ENCODE peak calls at places on chromosomes 12 and 14, in eight cellular contexts. One of them, this sample, is unnamed.

GRCh38 chr12:68405292-68405900 is 73.2 kb upstream of the MDM1 start:
- DNase-seq in esophagus squamous epithelium: no peak
- DNase-seq in H9: no peak
- DNase-seq in mammary epithelial cell: no peak
- DNase-seq in Panc1: no peak
- DNase-seq in lower lobe of right lung: no peak
- DNase-seq in testis: no peak
- DNase-seq in body of pancreas: no peak
- DNase-seq in this sample: no peak

GRCh38 chr12:89566615-89567014 is 40.8 kb upstream of the POC1B start:
- DNase-seq in esophagus squamous epithelium: no peak
- DNase-seq in H9: no peak
- DNase-seq in mammary epithelial cell: peak; percentile 95
- DNase-seq in Panc1: no peak
- DNase-seq in lower lobe of right lung: no peak
- DNase-seq in testis: no peak
- DNase-seq in body of pancreas: no peak
- DNase-seq in this sample: peak; percentile 43

GRCh38 chr12:3135522-3136461 is 58.6 kb downstream of the TSPAN9 start:
- DNase-seq in esophagus squamous epithelium: no peak
- DNase-seq in H9: peak; percentile 85
- DNase-seq in mammary epithelial cell: peak; percentile 51
- DNase-seq in Panc1: peak; percentile 46
- DNase-seq in lower lobe of right lung: no peak
- DNase-seq in testis: peak; percentile 65
- DNase-seq in body of pancreas: peak; percentile 46
- DNase-seq in this sample: peak; percentile 61

GRCh38 chr14:99537399-99537798 is 56.2 kb downstream of the CCNK start:
- DNase-seq in esophagus squamous epithelium: no peak
- DNase-seq in H9: no peak
- DNase-seq in mammary epithelial cell: peak; percentile 70
- DNase-seq in Panc1: no peak
- DNase-seq in lower lobe of right lung: no peak
- DNase-seq in testis: no peak
- DNase-seq in body of pancreas: peak; percentile 53
- DNase-seq in this sample: peak; percentile 63

GRCh38 chr12:66044731-66045130 is 85.8 kb downstream of the LLPH start:
- DNase-seq in esophagus squamous epithelium: no peak
- DNase-seq in H9: no peak
- DNase-seq in mammary epithelial cell: peak; percentile 38
- DNase-seq in Panc1: no peak
- DNase-seq in lower lobe of right lung: no peak
- DNase-seq in testis: no peak
- DNase-seq in body of pancreas: no peak
- DNase-seq in this sample: peak; percentile 73

GRCh38 chr14:56490379-56490778 is 89.2 kb upstream of the TMEM260 start:
- DNase-seq in esophagus squamous epithelium: no peak
- DNase-seq in H9: no peak
- DNase-seq in mammary epithelial cell: peak; percentile 9
- DNase-seq in Panc1: no peak
- DNase-seq in lower lobe of right lung: no peak
- DNase-seq in testis: no peak
- DNase-seq in body of pancreas: no peak
- DNase-seq in this sample: no peak

GRCh38 chr14:102464006-102464405 is 45.6 kb downstream of the ANKRD9 start:
- DNase-seq in esophagus squamous epithelium: no peak
- DNase-seq in H9: no peak
- DNase-seq in mammary epithelial cell: no peak
- DNase-seq in Panc1: no peak
- DNase-seq in lower lobe of right lung: no peak
- DNase-seq in testis: no peak
- DNase-seq in body of pancreas: no peak
- DNase-seq in this sample: no peak

GRCh38 chr12:102093319-102093718 is 26.6 kb downstream of the NUP37 start:
- DNase-seq in esophagus squamous epithelium: no peak
- DNase-seq in H9: no peak
- DNase-seq in mammary epithelial cell: no peak
- DNase-seq in Panc1: no peak
- DNase-seq in lower lobe of right lung: no peak
- DNase-seq in testis: no peak
- DNase-seq in body of pancreas: no peak
- DNase-seq in this sample: no peak

GRCh38 chr12:57965766-57966165 is 24.4 kb downstream of the ATP23 start:
- DNase-seq in esophagus squamous epithelium: no peak
- DNase-seq in H9: no peak
- DNase-seq in mammary epithelial cell: no peak
- DNase-seq in Panc1: no peak
- DNase-seq in lower lobe of right lung: no peak
- DNase-seq in testis: no peak
- DNase-seq in body of pancreas: no peak
- DNase-seq in this sample: no peak

GRCh38 chr12:110253176-110253575 is 27.9 kb upstream of the ATP2A2 start:
- DNase-seq in esophagus squamous epithelium: no peak
- DNase-seq in H9: peak; percentile 26
- DNase-seq in mammary epithelial cell: no peak
- DNase-seq in Panc1: no peak
- DNase-seq in lower lobe of right lung: peak; percentile 61
- DNase-seq in testis: peak; percentile 72
- DNase-seq in body of pancreas: peak; percentile 57
- DNase-seq in this sample: peak; percentile 59

GRCh38 chr12:72271401-72271740 is 799 bp upstream of the TRHDE start:
- DNase-seq in esophagus squamous epithelium: no peak
- DNase-seq in H9: no peak
- DNase-seq in mammary epithelial cell: no peak
- DNase-seq in Panc1: no peak
- DNase-seq in lower lobe of right lung: no peak
- DNase-seq in testis: peak; percentile 69
- DNase-seq in body of pancreas: peak; percentile 78
- DNase-seq in this sample: peak; percentile 43

GRCh38 chr14:77691259-77691658 is 16.6 kb downstream of the ALKBH1 start:
- DNase-seq in esophagus squamous epithelium: no peak
- DNase-seq in H9: no peak
- DNase-seq in mammary epithelial cell: peak; percentile 3
- DNase-seq in Panc1: no peak
- DNase-seq in lower lobe of right lung: no peak
- DNase-seq in testis: no peak
- DNase-seq in body of pancreas: peak; percentile 47
- DNase-seq in this sample: no peak

GRCh38 chr14:90645842-90646443 is 170.3 kb downstream of the TTC7B start:
- DNase-seq in esophagus squamous epithelium: no peak
- DNase-seq in H9: peak; percentile 91
- DNase-seq in mammary epithelial cell: peak; percentile 75
- DNase-seq in Panc1: no peak
- DNase-seq in lower lobe of right lung: no peak
- DNase-seq in testis: no peak
- DNase-seq in body of pancreas: peak; percentile 38
- DNase-seq in this sample: peak; percentile 23

GRCh38 chr14:32408018-32408417 is 78.9 kb downstream of the AKAP6 start:
- DNase-seq in esophagus squamous epithelium: no peak
- DNase-seq in H9: no peak
- DNase-seq in mammary epithelial cell: no peak
- DNase-seq in Panc1: no peak
- DNase-seq in lower lobe of right lung: no peak
- DNase-seq in testis: peak; percentile 76
- DNase-seq in body of pancreas: no peak
- DNase-seq in this sample: no peak

GRCh38 chr14:32407170-32407569 is 78.1 kb downstream of the AKAP6 start:
- DNase-seq in esophagus squamous epithelium: no peak
- DNase-seq in H9: no peak
- DNase-seq in mammary epithelial cell: no peak
- DNase-seq in Panc1: no peak
- DNase-seq in lower lobe of right lung: no peak
- DNase-seq in testis: no peak
- DNase-seq in body of pancreas: no peak
- DNase-seq in this sample: no peak

GRCh38 chr14:32403688-32404087 is 74.6 kb downstream of the AKAP6 start:
- DNase-seq in esophagus squamous epithelium: no peak
- DNase-seq in H9: no peak
- DNase-seq in mammary epithelial cell: peak; percentile 21
- DNase-seq in Panc1: no peak
- DNase-seq in lower lobe of right lung: no peak
- DNase-seq in testis: no peak
- DNase-seq in body of pancreas: no peak
- DNase-seq in this sample: peak; percentile 35

GRCh38 chr14:32404784-32405573 is 75.9 kb downstream of the AKAP6 start:
- DNase-seq in esophagus squamous epithelium: no peak
- DNase-seq in H9: no peak
- DNase-seq in mammary epithelial cell: no peak
- DNase-seq in Panc1: no peak
- DNase-seq in lower lobe of right lung: no peak
- DNase-seq in testis: no peak
- DNase-seq in body of pancreas: no peak
- DNase-seq in this sample: no peak

DNA sequence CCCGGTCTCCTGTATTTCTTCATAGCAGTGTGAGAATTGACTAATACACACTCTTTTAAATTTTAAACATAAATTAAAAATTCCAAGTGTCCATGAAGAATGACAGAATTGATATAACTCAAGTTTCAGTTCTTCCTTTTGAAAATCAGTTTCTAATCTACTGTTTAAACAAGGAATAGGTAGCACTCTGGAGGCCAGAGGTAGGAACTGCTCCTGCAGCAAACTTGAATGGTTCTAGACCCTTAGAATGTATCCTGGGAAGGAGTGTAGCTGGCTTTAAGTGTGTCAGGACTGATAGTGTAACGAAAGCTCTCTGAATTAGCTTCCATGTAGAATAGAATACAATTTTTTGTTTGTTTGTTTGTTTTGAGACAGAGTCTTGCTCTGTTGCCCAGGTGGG is 76.8 kb downstream of the AKAP6 start:
- DNase-seq in esophagus squamous epithelium: no peak
- DNase-seq in H9: no peak
- DNase-seq in mammary epithelial cell: no peak
- DNase-seq in Panc1: no peak
- DNase-seq in lower lobe of right lung: no peak
- DNase-seq in testis: no peak
- DNase-seq in body of pancreas: no peak
- DNase-seq in this sample: no peak
- TF ChIP-seq CTCF in esophagus squamous epithelium: no peak
- TF ChIP-seq CTCF in H9: peak; percentile 33
- TF ChIP-seq CTCF in mammary epithelial cell: no peak
- TF ChIP-seq CTCF in Panc1: no peak
- TF ChIP-seq CTCF in lower lobe of right lung: no peak
- TF ChIP-seq CTCF in testis: no peak
- TF ChIP-seq CTCF in body of pancreas: no peak
- TF ChIP-seq CTCF in this sample: peak; percentile 13

GRCh38 chr12:50127546-50127945 is 15.5 kb downstream of the COX14 start:
- DNase-seq in esophagus squamous epithelium: no peak
- DNase-seq in H9: no peak
- DNase-seq in mammary epithelial cell: peak; percentile 9
- DNase-seq in Panc1: no peak
- DNase-seq in lower lobe of right lung: no peak
- DNase-seq in testis: no peak
- DNase-seq in body of pancreas: no peak
- DNase-seq in this sample: no peak

GRCh38 chr12:50129297-50129696 is 17.3 kb downstream of the COX14 start:
- DNase-seq in esophagus squamous epithelium: no peak
- DNase-seq in H9: no peak
- DNase-seq in mammary epithelial cell: no peak
- DNase-seq in Panc1: no peak
- DNase-seq in lower lobe of right lung: no peak
- DNase-seq in testis: no peak
- DNase-seq in body of pancreas: no peak
- DNase-seq in this sample: no peak

GRCh38 chr12:50132505-50133135 is 20.6 kb downstream of the COX14 start:
- DNase-seq in esophagus squamous epithelium: no peak
- DNase-seq in H9: no peak
- DNase-seq in mammary epithelial cell: peak; percentile 29
- DNase-seq in Panc1: no peak
- DNase-seq in lower lobe of right lung: no peak
- DNase-seq in testis: no peak
- DNase-seq in body of pancreas: no peak
- DNase-seq in this sample: no peak
- H3K27ac ChIP-seq in esophagus squamous epithelium: no peak overlapping the region
- H3K27ac ChIP-seq in H9: no peak overlapping the region
- H3K27ac ChIP-seq in mammary epithelial cell: no peak overlapping the region
- H3K27ac ChIP-seq in Panc1: no peak overlapping the region
- H3K27ac ChIP-seq in lower lobe of right lung: no peak overlapping the region
- H3K27ac ChIP-seq in testis: no peak overlapping the region
- H3K27ac ChIP-seq in body of pancreas: no peak overlapping the region
- H3K27ac ChIP-seq in this sample: no peak overlapping the region

GRCh38 chr12:48423200-48423599 is 49.2 kb upstream of the ANP32D start:
- DNase-seq in esophagus squamous epithelium: no peak
- DNase-seq in H9: no peak
- DNase-seq in mammary epithelial cell: no peak
- DNase-seq in Panc1: no peak
- DNase-seq in lower lobe of right lung: no peak
- DNase-seq in testis: no peak
- DNase-seq in body of pancreas: no peak
- DNase-seq in this sample: no peak
- H3K27me3 ChIP-seq in esophagus squamous epithelium: no peaks in the 10 kb centered on the region
- H3K27me3 ChIP-seq in H9: peaks cover under 1% of the 10 kb centered on the region
- H3K27me3 ChIP-seq in mammary epithelial cell: peaks cover 6% of the 10 kb centered on the region
- H3K27me3 ChIP-seq in Panc1: peaks cover 7% of the 10 kb centered on the region
- H3K27me3 ChIP-seq in lower lobe of right lung: no peaks in the 10 kb centered on the region
- H3K27me3 ChIP-seq in testis: no peaks in the 10 kb centered on the region
- H3K27me3 ChIP-seq in body of pancreas: no peaks in the 10 kb centered on the region
- H3K27me3 ChIP-seq in this sample: no peaks in the 10 kb centered on the region

GRCh38 chr12:41515953-41516352 is 327.8 kb downstream of the PDZRN4 start:
- DNase-seq in esophagus squamous epithelium: no peak
- DNase-seq in H9: no peak
- DNase-seq in mammary epithelial cell: no peak
- DNase-seq in Panc1: no peak
- DNase-seq in lower lobe of right lung: no peak
- DNase-seq in testis: no peak
- DNase-seq in body of pancreas: no peak
- DNase-seq in this sample: no peak

GRCh38 chr12:41512531-41512930 is 324.4 kb downstream of the PDZRN4 start:
- DNase-seq in esophagus squamous epithelium: no peak
- DNase-seq in H9: no peak
- DNase-seq in mammary epithelial cell: no peak
- DNase-seq in Panc1: no peak
- DNase-seq in lower lobe of right lung: peak; percentile 41
- DNase-seq in testis: no peak
- DNase-seq in body of pancreas: no peak
- DNase-seq in this sample: no peak

GRCh38 chr12:41514050-41514449 is 325.9 kb downstream of the PDZRN4 start:
- DNase-seq in esophagus squamous epithelium: no peak
- DNase-seq in H9: no peak
- DNase-seq in mammary epithelial cell: no peak
- DNase-seq in Panc1: no peak
- DNase-seq in lower lobe of right lung: no peak
- DNase-seq in testis: no peak
- DNase-seq in body of pancreas: no peak
- DNase-seq in this sample: no peak

GRCh38 chr12:41511247-41511646 is 323.1 kb downstream of the PDZRN4 start:
- DNase-seq in esophagus squamous epithelium: no peak
- DNase-seq in H9: no peak
- DNase-seq in mammary epithelial cell: no peak
- DNase-seq in Panc1: no peak
- DNase-seq in lower lobe of right lung: no peak
- DNase-seq in testis: no peak
- DNase-seq in body of pancreas: no peak
- DNase-seq in this sample: no peak

DNA sequence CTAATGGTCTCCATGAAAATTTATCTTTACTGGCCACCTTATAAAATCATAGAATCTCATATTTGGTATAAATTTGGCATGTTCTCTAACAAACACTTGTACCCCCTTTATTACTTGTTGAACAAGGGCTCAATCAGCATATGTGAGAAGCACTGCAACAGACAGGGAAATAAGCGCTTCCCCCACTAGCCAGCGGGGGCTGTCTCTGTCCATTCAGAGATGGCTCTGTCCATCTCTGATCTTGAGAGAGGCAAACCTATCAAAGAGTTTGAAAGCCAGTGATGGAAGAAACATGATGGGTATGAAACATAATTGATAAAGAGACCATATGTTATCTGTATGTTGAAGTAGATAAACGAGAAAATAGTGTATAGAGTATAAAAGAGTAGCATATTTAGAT is 326.8 kb downstream of the PDZRN4 start:
- DNase-seq in esophagus squamous epithelium: no peak
- DNase-seq in H9: no peak
- DNase-seq in mammary epithelial cell: no peak
- DNase-seq in Panc1: no peak
- DNase-seq in lower lobe of right lung: no peak
- DNase-seq in testis: no peak
- DNase-seq in body of pancreas: no peak
- DNase-seq in this sample: no peak
- TF ChIP-seq CTCF in esophagus squamous epithelium: no peak
- TF ChIP-seq CTCF in H9: peak; percentile 60
- TF ChIP-seq CTCF in mammary epithelial cell: no peak
- TF ChIP-seq CTCF in Panc1: peak; percentile 17
- TF ChIP-seq CTCF in lower lobe of right lung: no peak
- TF ChIP-seq CTCF in testis: no peak
- TF ChIP-seq CTCF in body of pancreas: no peak
- TF ChIP-seq CTCF in this sample: peak; percentile 61

This sample was measured in brain microvascular endothelial cell.